ENCODE peak calls at places on chromosomes 12 and 14, in four cellular contexts. One of them, this sample, is unnamed.

GRCh38 chr12:64968989-64969819 is 144.8 kb downstream of the TBC1D30 start:
- DNase-seq in psoas muscle: no peak
- DNase-seq in fibroblast of pulmonary artery: peak
- DNase-seq in fibroblast of lung: no peak
- DNase-seq in this sample: no peak

GRCh38 chr12:85804663-85805062 is 31.5 kb downstream of the RASSF9 start:
- DNase-seq in psoas muscle: no peak
- DNase-seq in fibroblast of pulmonary artery: peak
- DNase-seq in fibroblast of lung: peak
- DNase-seq in this sample: peak

GRCh38 chr12:53657041-53657440 is 18.8 kb downstream of the ATP5MC2 start:
- DNase-seq in psoas muscle: no peak
- DNase-seq in fibroblast of pulmonary artery: no peak
- DNase-seq in fibroblast of lung: no peak
- DNase-seq in this sample: no peak

GRCh38 chr12:123278150-123278627 is 6.5 kb upstream of the CDK2AP1 start:
- DNase-seq in psoas muscle: no peak
- DNase-seq in fibroblast of pulmonary artery: no peak
- DNase-seq in fibroblast of lung: no peak
- DNase-seq in this sample: no peak

GRCh38 chr12:116153096-116153495 is 124.4 kb downstream of the MED13L start:
- DNase-seq in psoas muscle: no peak
- DNase-seq in fibroblast of pulmonary artery: no peak
- DNase-seq in fibroblast of lung: no peak
- DNase-seq in this sample: no peak

GRCh38 chr12:14257734-14258467 is 107.6 kb upstream of the ATF7IP start:
- DNase-seq in psoas muscle: peak
- DNase-seq in fibroblast of pulmonary artery: peak
- DNase-seq in fibroblast of lung: peak
- DNase-seq in this sample: peak

GRCh38 chr12:117507547-117507946 is 146.1 kb upstream of the NOS1 start:
- DNase-seq in psoas muscle: no peak
- DNase-seq in fibroblast of pulmonary artery: no peak
- DNase-seq in fibroblast of lung: no peak
- DNase-seq in this sample: no peak

GRCh38 chr12:94078138-94078723 is 70.1 kb upstream of the PLXNC1 start:
- DNase-seq in psoas muscle: no peak
- DNase-seq in fibroblast of pulmonary artery: no peak
- DNase-seq in fibroblast of lung: no peak
- DNase-seq in this sample: no peak

GRCh38 chr12:44873898-44874297 is 2.2 kb downstream of the NELL2 start:
- DNase-seq in psoas muscle: no peak
- DNase-seq in fibroblast of pulmonary artery: peak
- DNase-seq in fibroblast of lung: peak
- DNase-seq in this sample: peak

GRCh38 chr14:67623114-67623513 is 3.4 kb downstream of the ARG2 start:
- DNase-seq in psoas muscle: no peak
- DNase-seq in fibroblast of pulmonary artery: peak
- DNase-seq in fibroblast of lung: peak
- DNase-seq in this sample: peak

GRCh38 chr14:27536748-27537147 is 938.9 kb upstream of the NOVA1 start:
- DNase-seq in psoas muscle: no peak
- DNase-seq in fibroblast of pulmonary artery: no peak
- DNase-seq in fibroblast of lung: no peak
- DNase-seq in this sample: no peak

GRCh38 chr12:92063641-92064040 is 82.0 kb downstream of the BTG1 start:
- DNase-seq in psoas muscle: no peak
- DNase-seq in fibroblast of pulmonary artery: no peak
- DNase-seq in fibroblast of lung: peak
- DNase-seq in this sample: no peak

GRCh38 chr12:13980548-13981295 is 680 bp downstream of the GRIN2B start:
- DNase-seq in psoas muscle: no peak
- DNase-seq in fibroblast of pulmonary artery: no peak
- DNase-seq in fibroblast of lung: no peak
- DNase-seq in this sample: no peak

GRCh38 chr12:118190266-118190665 is 54.3 kb downstream of the PEBP1 start:
- DNase-seq in psoas muscle: no peak
- DNase-seq in fibroblast of pulmonary artery: peak
- DNase-seq in fibroblast of lung: peak
- DNase-seq in this sample: peak

GRCh38 chr12:101924647-101925046 is 47.3 kb downstream of the DRAM1 start:
- DNase-seq in psoas muscle: no peak
- DNase-seq in fibroblast of pulmonary artery: peak
- DNase-seq in fibroblast of lung: no peak
- DNase-seq in this sample: peak

GRCh38 chr12:95918194-95918993 is 24.0 kb downstream of the CCDC38 start:
- DNase-seq in psoas muscle: no peak
- DNase-seq in fibroblast of pulmonary artery: peak
- DNase-seq in fibroblast of lung: peak
- DNase-seq in this sample: peak

GRCh38 chr14:91177073-91177796 is 63.4 kb downstream of the DGLUCY start:
- DNase-seq in psoas muscle: peak
- DNase-seq in fibroblast of pulmonary artery: peak
- DNase-seq in fibroblast of lung: peak
- DNase-seq in this sample: peak

GRCh38 chr14:61749264-61749663 is 13.0 kb upstream of the SNAPC1 start:
- DNase-seq in psoas muscle: no peak
- DNase-seq in fibroblast of pulmonary artery: no peak
- DNase-seq in fibroblast of lung: no peak
- DNase-seq in this sample: peak

GRCh38 chr14:51844482-51844881 is 15.9 kb upstream of the GNG2 start:
- DNase-seq in psoas muscle: no peak
- DNase-seq in fibroblast of pulmonary artery: no peak
- DNase-seq in fibroblast of lung: no peak
- DNase-seq in this sample: no peak

GRCh38 chr14:22837750-22838538 is 1.6 kb downstream of the MMP14 start:
- DNase-seq in psoas muscle: peak
- DNase-seq in fibroblast of pulmonary artery: peak
- DNase-seq in fibroblast of lung: peak
- DNase-seq in this sample: peak
- H3K4me3 ChIP-seq in psoas muscle: peak
- H3K4me3 ChIP-seq in fibroblast of pulmonary artery: peak
- H3K4me3 ChIP-seq in fibroblast of lung: peak
- H3K4me3 ChIP-seq in this sample: peak

GRCh38 chr14:24442240-24443052 is at the start of gene SDR39U1:
- DNase-seq in psoas muscle: peak
- DNase-seq in fibroblast of pulmonary artery: peak
- DNase-seq in fibroblast of lung: peak
- DNase-seq in this sample: peak
- TF ChIP-seq CTCF in psoas muscle: no peak
- TF ChIP-seq CTCF in fibroblast of pulmonary artery: no peak
- TF ChIP-seq CTCF in fibroblast of lung: no peak
- TF ChIP-seq CTCF in this sample: no peak

GRCh38 chr12:57852195-57852594 is 5.7 kb upstream of the CTDSP2 start:
- DNase-seq in psoas muscle: peak
- DNase-seq in fibroblast of pulmonary artery: no peak
- DNase-seq in fibroblast of lung: no peak
- DNase-seq in this sample: no peak
- H3K4me3 ChIP-seq in psoas muscle: peak
- H3K4me3 ChIP-seq in fibroblast of pulmonary artery: no peak
- H3K4me3 ChIP-seq in fibroblast of lung: no peak
- H3K4me3 ChIP-seq in this sample: peak

GRCh38 chr14:99276482-99276881 is 4.5 kb upstream of the BCL11B start:
- DNase-seq in psoas muscle: no peak
- DNase-seq in fibroblast of pulmonary artery: no peak
- DNase-seq in fibroblast of lung: no peak
- DNase-seq in this sample: no peak

GRCh38 chr14:99275222-99275584 is 3.2 kb upstream of the BCL11B start:
- DNase-seq in psoas muscle: no peak
- DNase-seq in fibroblast of pulmonary artery: no peak
- DNase-seq in fibroblast of lung: no peak
- DNase-seq in this sample: no peak

GRCh38 chr14:99273025-99273723 is 1.2 kb upstream of the BCL11B start:
- DNase-seq in psoas muscle: no peak
- DNase-seq in fibroblast of pulmonary artery: no peak
- DNase-seq in fibroblast of lung: peak
- DNase-seq in this sample: no peak

GRCh38 chr14:99273724-99274345 is 1.8 kb upstream of the BCL11B start:
- DNase-seq in psoas muscle: no peak
- DNase-seq in fibroblast of pulmonary artery: no peak
- DNase-seq in fibroblast of lung: peak
- DNase-seq in this sample: no peak

GRCh38 chr14:99274346-99275221 is 2.6 kb upstream of the BCL11B start:
- DNase-seq in psoas muscle: peak
- DNase-seq in fibroblast of pulmonary artery: peak
- DNase-seq in fibroblast of lung: peak
- DNase-seq in this sample: peak
- TF ChIP-seq CTCF in psoas muscle: no peak
- TF ChIP-seq CTCF in fibroblast of pulmonary artery: peak
- TF ChIP-seq CTCF in fibroblast of lung: no peak
- TF ChIP-seq CTCF in this sample: peak

This sample was measured in AG10803.